ENCODE peak calls at places on chromosomes 12 and 14, in five cellular contexts. One of them, this sample, is unnamed.

GRCh38 chr12:122875590-122876220 is 20.2 kb downstream of the VPS37B start:
- DNase-seq in fibroblast of pulmonary artery: no peak
- DNase-seq in hepatocyte: no peak
- DNase-seq in lung: no peak
- DNase-seq in AG09309: no peak
- DNase-seq in this sample: no peak

GRCh38 chr14:96121660-96122395 is 82.7 kb downstream of the C14orf132 start:
- DNase-seq in hepatocyte: no peak
- DNase-seq in AG09309: no peak
- DNase-seq in fibroblast of pulmonary artery: peak
- DNase-seq in lung: no peak
- DNase-seq in this sample: peak

GRCh38 chr14:95375539-95376109 is 55.9 kb upstream of the CLMN start:
- DNase-seq in hepatocyte: no peak
- DNase-seq in lung: no peak
- DNase-seq in AG09309: no peak
- DNase-seq in fibroblast of pulmonary artery: no peak
- DNase-seq in this sample: no peak

GRCh38 chr12:64395739-64396138 is 5.2 kb upstream of the C12orf56 start:
- DNase-seq in fibroblast of pulmonary artery: peak
- DNase-seq in hepatocyte: no peak
- DNase-seq in lung: no peak
- DNase-seq in AG09309: no peak
- DNase-seq in this sample: no peak

GRCh38 chr14:65356327-65356836 is 56.1 kb upstream of the FUT8 start:
- DNase-seq in AG09309: peak
- DNase-seq in fibroblast of pulmonary artery: peak
- DNase-seq in hepatocyte: peak
- DNase-seq in lung: no peak
- DNase-seq in this sample: peak

GRCh38 chr12:58509116-58509885 is 411.0 kb downstream of the LRIG3 start:
- DNase-seq in hepatocyte: no peak
- DNase-seq in AG09309: no peak
- DNase-seq in lung: no peak
- DNase-seq in fibroblast of pulmonary artery: peak
- DNase-seq in this sample: peak

GRCh38 chr12:109739747-109740693 is 26.4 kb downstream of the FAM222A start:
- DNase-seq in hepatocyte: no peak
- DNase-seq in AG09309: no peak
- DNase-seq in fibroblast of pulmonary artery: no peak
- DNase-seq in lung: no peak
- DNase-seq in this sample: no peak

GRCh38 chr14:75648066-75648838 is 12.4 kb downstream of the ERG28 start:
- DNase-seq in fibroblast of pulmonary artery: peak
- DNase-seq in lung: peak
- DNase-seq in hepatocyte: peak
- DNase-seq in AG09309: peak
- DNase-seq in this sample: peak

GRCh38 chr12:47307680-47308399 is 228.1 kb upstream of the AMIGO2 start:
- DNase-seq in fibroblast of pulmonary artery: peak
- DNase-seq in lung: peak
- DNase-seq in AG09309: peak
- DNase-seq in hepatocyte: peak
- DNase-seq in this sample: peak

GRCh38 chr14:92937229-92937937 is 14.4 kb downstream of the CHGA start:
- DNase-seq in lung: no peak
- DNase-seq in AG09309: no peak
- DNase-seq in hepatocyte: no peak
- DNase-seq in fibroblast of pulmonary artery: no peak
- DNase-seq in this sample: no peak

GRCh38 chr12:51926718-51927117 is 19.4 kb downstream of the ACVRL1 start:
- DNase-seq in AG09309: no peak
- DNase-seq in lung: no peak
- DNase-seq in hepatocyte: peak
- DNase-seq in fibroblast of pulmonary artery: peak
- DNase-seq in this sample: peak

GRCh38 chr12:104596128-104596799 is 139.5 kb downstream of the CHST11 start:
- DNase-seq in fibroblast of pulmonary artery: peak
- DNase-seq in AG09309: peak
- DNase-seq in hepatocyte: peak
- DNase-seq in lung: peak
- DNase-seq in this sample: peak

GRCh38 chr14:34931206-34931605 is 51.6 kb upstream of the SRP54 start:
- DNase-seq in AG09309: no peak
- DNase-seq in hepatocyte: no peak
- DNase-seq in fibroblast of pulmonary artery: peak
- DNase-seq in lung: no peak
- DNase-seq in this sample: no peak

DNA sequence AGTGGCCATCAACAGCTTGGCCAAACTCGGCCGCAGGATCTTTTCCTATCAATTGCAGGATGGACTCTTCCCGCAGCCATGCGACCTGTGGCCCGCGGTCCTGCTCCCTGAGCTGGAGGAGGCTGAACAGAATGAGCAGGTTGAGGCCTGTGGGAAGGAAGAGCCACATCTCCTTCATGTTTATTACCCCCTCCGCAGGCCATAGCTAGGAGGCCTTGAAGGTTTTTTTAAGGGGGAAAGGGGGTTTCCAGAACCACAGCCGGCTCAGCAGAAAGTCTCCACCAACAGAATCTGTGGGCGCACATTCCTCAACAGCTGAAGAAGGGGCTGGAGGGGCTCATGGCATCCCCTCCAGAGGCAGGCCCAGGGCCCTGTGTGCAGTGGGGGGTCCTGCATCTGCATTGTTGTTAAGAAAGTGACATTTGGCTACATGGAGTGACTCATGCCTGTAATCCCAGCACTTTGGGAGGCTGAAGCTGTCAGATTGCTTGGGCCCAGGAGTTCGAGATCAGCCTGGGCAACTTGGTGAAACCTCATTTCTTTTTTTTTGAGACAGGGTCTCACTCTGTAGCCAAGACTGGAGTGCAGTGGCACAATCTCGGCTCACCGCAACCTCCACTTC is 25.2 kb upstream of the PPP1R13B start:
- DNase-seq in hepatocyte: no peak
- DNase-seq in fibroblast of pulmonary artery: no peak
- DNase-seq in lung: no peak
- DNase-seq in AG09309: no peak
- DNase-seq in this sample: no peak
- H3K4me3 ChIP-seq in hepatocyte: no peak
- H3K4me3 ChIP-seq in fibroblast of pulmonary artery: peak
- H3K4me3 ChIP-seq in lung: no peak
- H3K4me3 ChIP-seq in AG09309: no peak
- H3K4me3 ChIP-seq in this sample: no peak

DNA sequence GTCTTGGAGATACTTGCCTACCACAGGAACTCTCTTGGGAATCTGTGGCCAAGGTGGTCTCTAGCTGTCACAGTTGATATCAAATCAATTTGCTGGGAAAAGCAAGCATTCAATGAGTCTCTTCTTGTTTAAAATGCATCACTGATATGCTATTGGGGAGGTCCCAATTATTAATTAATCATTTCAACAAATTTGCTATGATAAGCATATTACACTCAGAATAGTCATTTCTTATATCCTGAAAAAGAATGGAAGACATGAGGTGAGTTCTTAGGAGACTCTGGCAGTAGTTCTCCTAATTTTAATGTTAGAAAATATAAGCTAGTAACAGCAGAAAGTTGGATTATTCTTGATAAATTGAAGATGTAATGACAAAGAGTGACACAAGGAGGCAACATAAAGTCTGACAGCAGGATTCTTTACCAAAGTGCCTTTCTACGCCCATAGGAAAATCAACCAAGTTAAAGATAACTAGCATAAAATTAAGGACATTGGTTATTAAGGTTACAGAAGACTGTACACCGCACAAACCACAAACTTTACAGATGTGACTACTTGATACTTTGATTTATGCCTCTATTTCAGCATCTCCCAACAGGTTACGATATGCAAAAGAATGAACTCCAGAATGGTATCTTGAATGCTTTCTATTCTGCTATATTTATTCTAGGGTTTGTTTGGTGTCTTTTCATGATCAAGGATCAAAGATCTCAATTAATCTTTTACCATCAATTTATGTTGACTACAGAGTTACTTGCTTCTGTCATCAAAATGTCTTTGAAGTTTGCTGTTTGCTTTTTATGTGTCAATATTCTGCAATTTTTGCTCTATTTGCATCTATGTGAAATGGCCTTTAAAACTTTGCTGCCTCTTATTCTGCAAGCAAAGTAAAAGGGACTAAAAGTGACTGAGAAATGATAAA is 349.6 kb upstream of the CLEC14A start:
- DNase-seq in fibroblast of pulmonary artery: peak
- DNase-seq in hepatocyte: no peak
- DNase-seq in lung: no peak
- DNase-seq in AG09309: no peak
- DNase-seq in this sample: no peak
- TF ChIP-seq CTCF in fibroblast of pulmonary artery: peak
- TF ChIP-seq CTCF in hepatocyte: peak
- TF ChIP-seq CTCF in lung: no peak
- TF ChIP-seq CTCF in AG09309: peak
- TF ChIP-seq CTCF in this sample: peak

DNA sequence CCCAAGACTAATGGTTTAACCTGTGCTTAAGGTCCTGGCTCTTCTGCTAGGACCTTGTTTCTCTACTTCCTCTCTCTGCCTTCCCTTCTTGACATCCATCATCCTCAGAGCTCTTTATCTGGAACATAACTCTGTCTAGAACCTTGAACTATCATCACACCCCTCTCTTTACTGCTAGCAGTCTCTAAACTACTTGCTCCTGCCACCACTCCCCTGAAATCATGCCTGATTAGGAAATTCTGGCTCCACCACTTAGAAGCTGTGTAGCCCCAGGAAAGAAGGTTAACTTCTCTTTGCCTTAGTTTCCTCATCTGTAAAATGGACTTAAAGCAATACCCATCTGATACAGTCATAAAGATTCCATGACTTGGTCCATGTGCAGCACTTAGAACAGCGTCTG is 9.1 kb downstream of the SLC38A1 start:
- DNase-seq in lung: no peak
- DNase-seq in fibroblast of pulmonary artery: no peak
- DNase-seq in AG09309: no peak
- DNase-seq in hepatocyte: no peak
- DNase-seq in this sample: no peak
- H3K4me3 ChIP-seq in lung: no peak
- H3K4me3 ChIP-seq in fibroblast of pulmonary artery: no peak
- H3K4me3 ChIP-seq in AG09309: no peak
- H3K4me3 ChIP-seq in hepatocyte: no peak
- H3K4me3 ChIP-seq in this sample: no peak

GRCh38 chr12:119784673-119785072 is 92.4 kb downstream of the CIT start:
- DNase-seq in AG09309: no peak
- DNase-seq in hepatocyte: no peak
- DNase-seq in fibroblast of pulmonary artery: no peak
- DNase-seq in lung: no peak
- DNase-seq in this sample: no peak
- TF ChIP-seq CTCF in AG09309: no peak
- TF ChIP-seq CTCF in hepatocyte: no peak
- TF ChIP-seq CTCF in fibroblast of pulmonary artery: no peak
- TF ChIP-seq CTCF in lung: no peak
- TF ChIP-seq CTCF in this sample: no peak

GRCh38 chr14:56811596-56812363 is 1.5 kb upstream of the OTX2 start:
- DNase-seq in lung: no peak
- DNase-seq in fibroblast of pulmonary artery: no peak
- DNase-seq in AG09309: no peak
- DNase-seq in hepatocyte: no peak
- DNase-seq in this sample: no peak
- H3K4me3 ChIP-seq in lung: no peak
- H3K4me3 ChIP-seq in fibroblast of pulmonary artery: no peak
- H3K4me3 ChIP-seq in AG09309: no peak
- H3K4me3 ChIP-seq in hepatocyte: no peak
- H3K4me3 ChIP-seq in this sample: no peak

DNA sequence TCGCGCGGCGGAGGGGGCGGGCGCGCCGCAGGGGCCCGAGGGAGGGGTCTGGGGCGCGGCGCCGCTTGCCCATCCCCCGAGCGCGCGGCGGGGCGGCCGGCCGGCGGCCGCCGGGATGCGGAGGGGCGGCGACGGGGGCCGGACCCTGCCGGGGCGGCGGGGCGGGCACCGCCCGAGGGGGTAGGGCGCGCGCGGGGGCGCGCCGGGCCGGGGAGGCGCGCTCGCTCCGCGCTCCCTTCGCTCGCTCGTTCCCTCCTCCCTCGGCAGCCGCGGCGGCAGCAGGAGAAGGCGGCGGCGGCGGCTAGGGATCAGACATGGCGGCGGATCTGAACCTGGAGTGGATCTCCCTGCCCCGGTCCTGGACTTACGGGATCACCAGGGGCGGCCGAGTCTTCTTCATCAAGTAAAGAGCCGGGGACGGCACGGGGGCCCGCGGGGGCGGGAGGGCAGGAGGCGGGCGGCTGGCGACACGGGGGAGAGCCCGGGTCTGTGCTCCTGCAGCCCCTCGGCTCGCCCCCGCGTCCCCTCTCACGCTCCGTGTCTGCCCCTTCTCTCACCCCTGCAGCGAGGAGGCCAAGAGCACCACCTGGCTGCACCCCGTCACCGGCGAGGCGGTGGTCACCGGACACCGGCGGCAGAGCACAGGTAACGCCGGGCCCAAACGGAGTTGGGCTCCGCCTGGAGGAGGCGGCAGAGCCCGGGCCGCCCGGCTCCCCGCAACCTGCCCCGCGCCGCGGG is at the start of gene PLEKHA5:
- DNase-seq in fibroblast of pulmonary artery: peak
- DNase-seq in hepatocyte: peak
- DNase-seq in AG09309: no peak
- DNase-seq in lung: peak
- DNase-seq in this sample: peak
- TF ChIP-seq CTCF in fibroblast of pulmonary artery: no peak
- TF ChIP-seq CTCF in hepatocyte: peak
- TF ChIP-seq CTCF in AG09309: no peak
- TF ChIP-seq CTCF in lung: no peak
- TF ChIP-seq CTCF in this sample: no peak

DNA sequence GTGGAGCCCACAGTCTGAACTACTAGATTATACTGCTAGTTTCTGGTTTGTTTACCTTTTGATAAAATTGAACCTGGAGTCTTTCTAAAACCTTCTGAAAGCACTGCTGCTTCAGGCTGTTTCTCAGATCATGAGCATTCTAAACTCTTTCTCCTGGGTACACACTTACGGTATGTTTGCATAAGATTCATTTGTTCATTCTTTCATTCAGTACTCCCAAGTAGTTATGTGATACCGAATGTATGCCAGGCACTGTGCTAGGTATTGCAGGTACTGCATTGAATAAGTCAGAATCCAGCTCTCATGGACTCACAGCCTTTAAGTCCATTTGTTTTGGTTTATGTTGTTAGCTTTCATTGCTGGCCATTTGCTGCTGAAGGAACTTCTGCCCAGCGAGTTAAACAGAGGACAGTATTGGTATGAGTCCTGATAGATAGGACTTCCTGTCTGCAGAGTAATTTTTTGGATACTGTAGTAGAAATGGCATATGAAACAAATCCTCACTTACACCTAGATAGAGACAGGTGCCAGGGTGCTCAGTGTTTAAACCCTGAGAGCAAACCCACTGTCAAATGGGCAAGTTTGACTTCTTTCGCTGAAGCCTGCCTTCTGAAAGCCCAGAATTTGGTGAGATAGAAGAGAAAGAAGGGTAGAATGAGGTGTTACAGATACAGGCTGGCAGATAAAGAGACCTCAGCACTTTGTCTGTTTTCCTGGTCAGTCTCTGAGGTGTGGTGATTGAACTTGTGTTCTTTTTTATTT is 2.1 kb downstream of the SUSD6 start:
- DNase-seq in hepatocyte: no peak
- DNase-seq in fibroblast of pulmonary artery: no peak
- DNase-seq in lung: no peak
- DNase-seq in AG09309: no peak
- DNase-seq in this sample: no peak
- H3K4me3 ChIP-seq in hepatocyte: peak
- H3K4me3 ChIP-seq in fibroblast of pulmonary artery: peak
- H3K4me3 ChIP-seq in lung: no peak
- H3K4me3 ChIP-seq in AG09309: no peak
- H3K4me3 ChIP-seq in this sample: peak